ENCODE peak calls at places on chromosomes 2 and 18, in nine cellular contexts. K is neural progenitor cell; U is activated T-cell treated with anti-CD3 and anti-CD28 coated beads for 24 hours; F is LoVo; G is AG09319; Z is HEK293T; D is stimulated activated naive CD4-positive, alpha-beta T cell; L is activated gamma-delta T cell; C is B cell. Y is an unnamed sample.

GRCh38 chr2:200728630-200729029 is 83.1 kb upstream of the BZW1 start:
- DNase-seq in K (no peak), U (no peak), F (no peak), G (no peak), Z (no peak), D (no peak), L (no peak), C (no peak), Y (no peak)

GRCh38 chr2:216539791-216540241 is 41.2 kb downstream of the RPL37A start:
- DNase-seq in K (no peak), U (no peak), F (peak), G (no peak), Z (no peak), D (no peak), L (no peak), C (no peak), Y (no peak)

GRCh38 chr18:37845498-37845897 is 279.9 kb upstream of the CELF4 start:
- DNase-seq in K (no peak), U (no peak), F (no peak), G (no peak), Z (no peak), D (no peak), L (no peak), C (no peak), Y (no peak)

GRCh38 chr2:192195548-192196418 is 1.1 kb upstream of the TMEFF2 start:
- DNase-seq in K (peak), U (no peak), F (no peak), G (no peak), Z (peak), D (no peak), L (no peak), C (no peak), Y (peak)

GRCh38 chr2:897091-897490 is 53.6 kb upstream of the SNTG2 start:
- DNase-seq in K (no peak), U (no peak), F (no peak), G (no peak), Z (no peak), D (no peak), L (no peak), C (no peak), Y (peak)

GRCh38 chr18:45060102-45060501 is 379.4 kb downstream of the SETBP1 start:
- DNase-seq in K (no peak), U (no peak), F (no peak), G (no peak), Z (no peak), D (no peak), L (no peak), C (no peak), Y (no peak)

GRCh38 chr2:120851116-120851773 is 115.6 kb downstream of the GLI2 start:
- DNase-seq in K (no peak), U (no peak), F (no peak), G (no peak), Z (no peak), D (no peak), L (no peak), C (no peak), Y (no peak)

GRCh38 chr2:203579131-203579643 is 44.1 kb upstream of the RAPH1 start:
- DNase-seq in K (no peak), U (peak), F (peak), G (no peak), Z (no peak), D (no peak), L (no peak), C (no peak), Y (peak)

GRCh38 chr2:69514406-69514805 is 77.2 kb upstream of the NFU1 start:
- DNase-seq in K (peak), U (no peak), F (no peak), G (peak), Z (no peak), D (no peak), L (no peak), C (no peak), Y (peak)

GRCh38 chr2:144350151-144350802 is 169.6 kb downstream of the ZEB2 start:
- DNase-seq in K (peak), U (no peak), F (no peak), G (no peak), Z (no peak), D (no peak), L (no peak), C (no peak), Y (peak)

GRCh38 chr2:56483081-56483480 is 299.3 kb downstream of the CCDC85A start:
- DNase-seq in K (no peak), U (no peak), F (no peak), G (no peak), Z (no peak), D (no peak), L (no peak), C (no peak), Y (no peak)

GRCh38 chr18:25310045-25310444 is 41.9 kb downstream of the ZNF521 start:
- DNase-seq in K (peak), U (no peak), F (no peak), G (no peak), Z (no peak), D (no peak), L (no peak), C (no peak), Y (no peak)